ENCODE peak calls at places on chromosomes 16 and 17, in seven cellular contexts. O is lower leg skin, Z is GM12892, Q is H54, T is prostate gland, S is right lobe of liver, I is spleen. A is an unnamed sample.

GRCh38 chr17:77872199-77872598 is 86.3 kb upstream of the TNRC6C start:
- DNase-seq in O (no peak), Z (no peak), Q (no peak), T (no peak), S (no peak), I (peak), A (no peak)

GRCh38 chr16:51818342-51818944 is 667.4 kb upstream of the SALL1 start:
- DNase-seq in O (no peak), Z (no peak), Q (no peak), T (peak), S (peak), I (no peak), A (peak)

GRCh38 chr17:79740413-79740812 is 9.7 kb downstream of the ENPP7 start:
- DNase-seq in O (no peak), Z (no peak), Q (no peak), T (no peak), S (no peak), I (no peak), A (peak)

GRCh38 chr16:63613701-63614100 is 1508.2 kb downstream of the CDH11 start:
- DNase-seq in O (no peak), Z (no peak), Q (no peak), T (no peak), S (no peak), I (no peak), A (no peak)

GRCh38 chr17:76081295-76082210 is 2.6 kb downstream of the ZACN start:
- DNase-seq in O (no peak), Z (no peak), Q (no peak), T (no peak), S (no peak), I (no peak), A (no peak)

GRCh38 chr17:49108318-49108717 is 24.3 kb upstream of the B4GALNT2 start:
- DNase-seq in O (no peak), Z (no peak), Q (peak), T (peak), S (no peak), I (no peak), A (peak)

GRCh38 chr16:56628486-56629035 is 3.0 kb downstream of the MT1E start:
- DNase-seq in O (no peak), Z (no peak), Q (no peak), T (no peak), S (no peak), I (no peak), A (peak)

GRCh38 chr17:57834146-57834741 is 15.6 kb downstream of the MRPS23 start:
- DNase-seq in O (no peak), Z (no peak), Q (peak), T (peak), S (no peak), I (no peak), A (peak)

GRCh38 chr17:77510133-77510796 is 369.5 kb downstream of the SEC14L1 start:
- DNase-seq in O (no peak), Z (no peak), Q (no peak), T (no peak), S (no peak), I (peak), A (no peak)

GRCh38 chr17:57420674-57421392 is 164.5 kb downstream of the MSI2 start:
- DNase-seq in O (no peak), Z (no peak), Q (no peak), T (peak), S (no peak), I (no peak), A (peak)

GRCh38 chr17:67629963-67630320 is 87.8 kb upstream of the NOL11 start:
- DNase-seq in O (no peak), Z (no peak), Q (no peak), T (no peak), S (no peak), I (no peak), A (no peak)

GRCh38 chr16:67804853-67805542 is 1.4 kb downstream of the RANBP10 start:
- DNase-seq in O (no peak), Z (no peak), Q (no peak), T (no peak), S (peak), I (no peak), A (no peak)

GRCh38 chr17:41680426-41681040 is 8.2 kb upstream of the EIF1 start:
- DNase-seq in O (no peak), Z (no peak), Q (no peak), T (no peak), S (no peak), I (no peak), A (no peak)

GRCh38 chr17:40598928-40599627 is 33.8 kb upstream of the CCR7 start:
- DNase-seq in O (no peak), Z (peak), Q (no peak), T (no peak), S (no peak), I (peak), A (no peak)

GRCh38 chr17:44384823-44385286 is 4.6 kb downstream of the ITGA2B start:
- DNase-seq in O (no peak), Z (no peak), Q (no peak), T (no peak), S (no peak), I (no peak), A (no peak)

GRCh38 chr17:80422276-80422675 is 7.3 kb downstream of the ENDOV start:
- DNase-seq in O (no peak), Z (peak), Q (no peak), T (no peak), S (peak), I (peak), A (no peak)

GRCh38 chr17:47225436-47225858 is 16.3 kb downstream of the MYL4 start:
- DNase-seq in O (peak), Z (no peak), Q (peak), T (peak), S (peak), I (no peak), A (peak)

GRCh38 chr17:68184816-68185436 is 62.9 kb upstream of the AMZ2 start:
- DNase-seq in O (peak), Z (no peak), Q (no peak), T (no peak), S (no peak), I (no peak), A (no peak)

GRCh38 chr16:55329791-55330190 is 5.8 kb downstream of the IRX6 start:
- DNase-seq in O (no peak), Z (no peak), Q (no peak), T (no peak), S (no peak), I (no peak), A (no peak)

GRCh38 chr17:78375401-78376079 is 2.9 kb upstream of the PGS1 start:
- DNase-seq in O (no peak), Z (no peak), Q (peak), T (no peak), S (no peak), I (peak), A (peak)

GRCh38 chr17:29590261-29590978 is 972 bp upstream of the GIT1 start:
- DNase-seq in O (peak), Z (no peak), Q (peak), T (no peak), S (peak), I (peak), A (peak)

DNA sequence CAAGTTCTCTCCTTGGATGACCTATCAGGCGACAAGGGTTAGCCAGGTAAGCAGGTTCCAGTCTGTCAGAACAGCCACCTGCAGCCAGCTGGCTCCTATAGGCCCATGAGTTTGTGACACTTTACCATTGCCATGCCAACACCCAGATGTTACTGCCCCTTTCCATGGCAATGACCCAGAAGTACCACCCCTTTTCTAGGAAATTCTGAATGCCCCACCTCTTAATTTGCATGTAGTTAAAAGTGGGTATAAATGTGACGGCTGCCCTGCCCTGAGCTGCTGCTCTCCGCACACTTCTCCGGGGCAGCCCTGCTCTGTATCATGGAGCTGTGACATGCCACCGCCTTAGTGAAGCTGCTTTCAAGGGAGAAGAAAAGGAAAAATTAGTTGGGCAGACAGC is 10.0 kb upstream of the SECTM1 start:
- DNase-seq in O (no peak), Z (no peak), Q (no peak), T (no peak), S (no peak), I (no peak), A (no peak)
- TF ChIP-seq POLR2A in O (no peak), Z (no peak), Q (no peak), T (no peak), S (no peak), I (no peak), A (no peak)

DNA sequence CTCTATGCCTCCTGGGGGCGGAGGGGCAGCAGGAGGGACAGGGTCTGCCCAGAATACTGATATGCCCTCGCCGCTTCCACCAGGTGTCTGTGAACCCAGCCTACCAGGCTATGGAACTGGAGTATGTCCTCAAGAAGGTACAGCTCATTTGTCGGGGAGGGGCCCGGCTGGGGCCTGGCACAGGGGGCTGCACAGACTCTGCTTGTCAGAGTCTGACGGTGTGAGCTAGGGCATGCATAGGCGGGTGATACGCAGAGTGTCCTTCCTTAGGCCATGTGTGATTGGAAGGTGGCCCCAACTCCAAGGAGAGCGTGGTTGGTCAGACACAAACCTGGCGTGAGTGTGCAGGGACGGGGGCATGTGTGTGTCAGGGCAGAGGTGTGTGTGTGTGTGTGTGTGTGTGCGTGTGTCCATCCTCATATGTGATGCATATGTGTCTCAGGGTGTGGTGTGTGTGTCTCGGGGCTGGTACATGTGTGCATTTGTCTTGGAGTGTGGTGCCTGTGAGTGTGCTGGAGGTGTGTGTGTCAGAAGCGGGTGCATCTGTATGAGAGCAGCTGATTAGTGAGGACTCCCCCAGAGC is 7.0 kb downstream of the CHAD start:
- DNase-seq in O (no peak), Z (no peak), Q (no peak), T (no peak), S (no peak), I (peak), A (no peak)
- TF ChIP-seq POLR2A in O (no peak), Z (no peak), Q (no peak), T (no peak), S (no peak), I (no peak), A (no peak)

GRCh38 chr16:89741342-89742014 is 20.1 kb downstream of the ZNF276 start:
- DNase-seq in O (no peak), Z (no peak), Q (no peak), T (no peak), S (no peak), I (no peak), A (no peak)
- TF ChIP-seq POLR2A in O (no peak), Z (no peak), Q (no peak), T (no peak), S (no peak), I (no peak), A (no peak)

DNA sequence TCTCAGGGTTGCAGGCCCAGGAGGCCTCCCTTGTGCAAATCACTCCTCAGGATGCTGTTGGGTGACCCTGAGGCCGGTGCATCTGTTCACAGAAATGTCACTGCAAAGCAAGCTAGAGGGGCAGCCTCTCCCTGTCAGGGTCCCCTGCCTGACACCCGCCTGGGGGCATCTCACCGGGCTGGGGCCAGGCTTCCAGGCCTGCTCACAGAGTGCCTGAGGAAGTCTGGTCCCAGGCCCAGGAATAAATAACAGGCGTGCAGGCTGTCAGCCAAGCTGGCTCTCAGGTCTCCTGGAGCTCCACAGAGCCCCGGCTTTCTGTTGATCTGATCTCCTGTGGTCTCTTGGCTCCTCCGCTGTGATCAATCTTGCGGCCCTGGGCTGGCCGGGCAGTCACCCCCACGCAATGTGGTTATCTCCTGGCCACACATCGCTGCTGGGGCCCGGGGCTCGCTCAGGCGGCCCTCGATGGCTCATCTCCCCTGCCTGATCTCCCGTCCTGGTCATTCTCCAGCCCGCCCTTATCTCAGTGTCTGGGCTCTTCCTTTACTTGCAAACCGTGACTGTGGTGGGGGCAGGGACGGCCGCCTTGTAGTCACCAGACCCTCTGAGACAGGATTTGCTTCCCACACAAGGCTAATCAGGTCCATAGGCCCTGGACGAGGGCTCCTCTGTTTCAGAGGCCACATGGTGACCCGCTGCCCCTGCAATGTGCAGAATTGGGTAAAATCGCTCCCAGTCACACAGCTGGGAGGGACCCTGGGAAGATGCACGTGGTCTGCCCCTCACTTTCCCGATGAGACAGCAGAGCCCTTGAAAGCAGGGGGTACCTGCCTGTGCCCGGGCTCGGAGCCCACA is 231.2 kb upstream of the GSE1 start:
- DNase-seq in O (no peak), Z (no peak), Q (no peak), T (no peak), S (no peak), I (no peak), A (no peak)
- TF ChIP-seq POLR2A in O (no peak), Z (no peak), Q (no peak), T (no peak), S (no peak), I (no peak), A (no peak)

GRCh38 chr16:1006781-1007180 is 25.2 kb downstream of the SOX8 start:
- DNase-seq in O (no peak), Z (no peak), Q (no peak), T (no peak), S (no peak), I (no peak), A (no peak)

GRCh38 chr16:1005286-1005685 is 23.7 kb downstream of the SOX8 start:
- DNase-seq in O (no peak), Z (no peak), Q (no peak), T (peak), S (no peak), I (no peak), A (no peak)

GRCh38 chr16:1009358-1010150 is 28.0 kb downstream of the SOX8 start:
- DNase-seq in O (no peak), Z (no peak), Q (no peak), T (no peak), S (no peak), I (no peak), A (no peak)

GRCh38 chr16:1008085-1008484 is 26.5 kb downstream of the SOX8 start:
- DNase-seq in O (no peak), Z (no peak), Q (no peak), T (no peak), S (no peak), I (no peak), A (no peak)

DNA sequence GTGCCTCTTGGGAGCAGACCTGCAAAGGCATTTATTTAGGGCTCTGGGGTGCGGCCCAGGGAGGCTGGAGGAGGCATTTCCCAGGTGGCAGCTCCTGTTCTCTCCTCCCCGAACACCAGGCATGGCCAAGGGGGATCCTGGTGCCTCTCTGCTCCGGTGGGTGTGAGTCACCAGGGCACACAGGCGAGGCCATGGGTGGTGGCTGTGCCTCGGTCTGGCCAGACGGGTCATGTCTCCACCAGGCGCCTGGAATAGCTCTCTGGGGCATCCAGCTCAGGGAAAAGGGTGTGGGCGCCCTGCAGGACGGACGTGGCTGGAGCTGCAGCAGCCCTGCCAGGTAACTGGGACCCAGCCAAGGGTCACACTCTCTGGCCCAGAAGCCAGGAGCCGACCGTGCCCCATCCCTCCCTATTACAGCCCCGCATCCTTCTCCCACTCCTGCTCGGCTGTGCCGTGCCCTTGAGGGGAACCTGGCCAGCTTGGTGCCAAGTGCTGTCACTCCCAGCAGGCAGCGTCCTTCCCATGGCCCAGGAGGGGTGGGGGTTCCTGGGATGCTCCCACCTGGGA is 25.8 kb downstream of the SOX8 start:
- DNase-seq in O (no peak), Z (no peak), Q (peak), T (no peak), S (no peak), I (no peak), A (no peak)
- TF ChIP-seq POLR2A in O (no peak), Z (no peak), Q (no peak), T (no peak), S (no peak), I (no peak), A (no peak)

DNA sequence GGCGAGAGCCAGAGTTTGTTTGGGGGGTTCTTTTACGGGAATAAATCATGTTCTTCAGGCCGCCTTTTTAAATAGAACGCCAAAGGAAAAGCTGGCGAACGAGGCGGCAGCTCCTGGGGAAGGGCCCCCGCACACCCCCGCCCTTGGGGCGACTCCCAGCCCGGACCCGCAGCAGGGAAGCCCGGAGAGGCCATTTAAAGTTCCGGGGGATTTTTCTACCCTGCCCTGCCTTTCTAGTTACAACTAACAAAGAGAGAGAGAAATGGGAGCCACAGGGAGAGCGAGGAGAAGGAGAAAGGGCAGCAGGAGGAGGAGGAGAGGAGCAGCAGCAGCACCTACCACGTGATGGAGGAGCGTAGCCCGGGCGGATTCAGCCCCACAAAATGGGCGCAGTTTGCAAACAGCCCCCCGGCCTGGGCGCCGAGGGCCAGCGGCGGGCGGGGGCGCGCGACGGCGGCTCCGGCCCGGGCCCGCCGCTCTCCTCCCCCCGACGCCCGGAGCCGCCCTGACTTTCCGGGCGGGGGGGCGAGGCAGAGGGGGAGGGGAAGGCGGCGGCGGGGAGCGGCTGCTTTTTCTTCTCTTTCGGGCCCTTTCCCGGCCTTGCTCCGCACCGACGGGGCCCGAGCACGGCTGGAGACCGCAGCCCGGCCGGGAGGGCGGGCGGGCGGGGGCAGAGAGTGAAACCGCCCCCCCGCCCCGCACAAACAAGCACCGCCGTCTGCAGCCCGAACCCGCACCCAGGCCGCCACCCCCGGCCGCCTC is 564 bp downstream of the KANSL1 start:
- DNase-seq in O (peak), Z (peak), Q (peak), T (peak), S (peak), I (peak), A (peak)
- TF ChIP-seq POLR2A in O (no peak), Z (peak), Q (peak), T (peak), S (no peak), I (no peak), A (no peak)

DNA sequence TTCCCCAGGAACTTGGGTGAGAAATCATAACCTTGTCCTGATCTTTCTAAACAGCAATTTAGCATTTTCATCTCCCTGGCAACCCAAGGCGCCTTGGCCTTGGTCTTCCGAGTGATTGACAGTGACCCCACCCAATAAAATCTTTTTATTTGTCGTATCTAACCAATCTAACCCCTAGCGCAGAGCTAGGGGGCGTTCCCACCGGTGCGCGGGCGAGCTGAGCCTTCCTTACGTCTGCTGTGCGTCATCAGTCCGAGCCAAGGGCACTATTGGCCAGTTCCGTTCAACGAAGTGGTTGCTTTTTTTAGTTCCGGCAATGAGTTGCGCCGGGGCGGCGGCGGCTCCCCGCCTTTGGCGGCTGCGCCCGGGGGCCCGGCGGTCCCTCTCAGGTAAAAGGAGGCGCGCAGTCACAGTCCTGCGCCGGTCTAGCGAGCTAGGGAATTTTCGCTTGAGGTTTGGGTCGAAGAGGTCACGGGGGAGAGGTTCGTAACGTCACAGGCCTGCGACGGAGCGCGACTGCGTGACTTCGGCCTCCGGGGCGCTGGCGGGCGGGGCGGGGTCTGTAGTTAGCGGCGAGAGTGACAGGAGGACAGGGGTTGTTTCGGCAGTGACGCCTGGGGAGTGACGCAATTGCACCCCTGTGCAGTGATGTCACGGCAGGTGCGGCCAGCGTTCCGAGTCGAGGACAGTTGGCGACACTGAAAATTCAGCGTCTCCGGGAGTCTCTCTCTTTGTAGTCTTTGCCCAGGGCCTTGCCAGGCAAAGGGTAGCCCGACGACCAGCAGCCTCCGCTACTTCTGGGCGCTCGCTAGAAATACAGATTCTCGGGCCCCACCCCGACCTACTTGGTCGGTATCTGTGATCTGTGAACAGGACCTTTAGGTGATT is at the start of gene COQ7:
- DNase-seq in O (peak), Z (peak), Q (peak), T (peak), S (peak), I (peak), A (peak)
- TF ChIP-seq POLR2A in O (no peak), Z (peak), Q (peak), T (peak), S (peak), I (peak), A (peak)

A was measured in body of pancreas.